ENCODE peak calls at places on chromosome 5, in ten cellular contexts. K is tibial nerve; V is KBM-7; W is stimulated activated naive CD8-positive, alpha-beta T cell treated with anti-CD3 and anti-CD28 coated beads, Interleukin-15, amount 100 ng/mL, for 72 hours; E is astrocyte; C is AG04449; H is RKO; S is AG09319; M is Ammon's horn; L is NCI-H1092. F is an unnamed sample.

GRCh38 chr5:174527936-174528557 is 196.3 kb upstream of the MSX2 start:
- DNase-seq in S (no peak), H (no peak), L (no peak), V (peak), W (no peak), E (no peak), C (no peak), M (no peak), K (no peak), F (no peak)

GRCh38 chr5:149217802-149218153 is 53.9 kb upstream of the AFAP1L1 start:
- DNase-seq in V (no peak), E (peak), L (peak), H (no peak), C (no peak), M (no peak), S (no peak), K (no peak), W (no peak), F (no peak)

GRCh38 chr5:61768692-61769281 is 436.7 kb downstream of the ZSWIM6 start:
- DNase-seq in C (no peak), S (no peak), V (peak), H (peak), K (no peak), W (peak), L (no peak), E (no peak), M (no peak), F (no peak)

GRCh38 chr5:90866915-90867715 is 308.5 kb downstream of the ADGRV1 start:
- DNase-seq in K (no peak), W (no peak), M (no peak), S (no peak), L (no peak), H (peak), V (no peak), C (no peak), E (peak), F (no peak)

GRCh38 chr5:76548525-76549229 is 74.5 kb downstream of the F2RL2 start:
- DNase-seq in H (no peak), L (no peak), C (no peak), W (no peak), K (no peak), S (no peak), E (no peak), V (no peak), M (no peak), F (no peak)

GRCh38 chr5:375336-375920 is 53.9 kb downstream of the AHRR start:
- DNase-seq in L (no peak), K (no peak), W (no peak), V (no peak), C (no peak), H (no peak), M (no peak), E (no peak), S (no peak), F (no peak)

GRCh38 chr5:136560111-136560510 is 194.8 kb upstream of the TRPC7 start:
- DNase-seq in E (no peak), V (no peak), M (no peak), C (no peak), S (no peak), L (no peak), H (no peak), W (no peak), K (no peak), F (no peak)

GRCh38 chr5:187617-188451 is 3.5 kb upstream of the LRRC14B start:
- DNase-seq in V (no peak), C (no peak), W (no peak), M (no peak), E (no peak), H (no peak), K (no peak), L (no peak), S (no peak), F (no peak)

GRCh38 chr5:55134053-55134722 is 25.8 kb upstream of the GPX8 start:
- DNase-seq in C (no peak), W (peak), V (no peak), H (no peak), M (no peak), L (no peak), S (no peak), E (no peak), K (no peak), F (no peak)

GRCh38 chr5:68264024-68264956 is 48.7 kb downstream of the PIK3R1 start:
- DNase-seq in E (peak), L (no peak), C (no peak), V (no peak), M (no peak), K (no peak), S (no peak), W (no peak), H (no peak), F (no peak)

GRCh38 chr5:180633283-180634177 is 15.9 kb downstream of the FLT4 start:
- DNase-seq in M (no peak), H (no peak), S (no peak), V (no peak), K (no peak), C (no peak), W (no peak), E (no peak), L (no peak), F (no peak)

GRCh38 chr5:163459465-163459887 is 426 bp downstream of the NUDCD2 start:
- DNase-seq in W (no peak), C (no peak), V (no peak), K (no peak), M (no peak), E (peak), L (peak), H (no peak), S (no peak), F (no peak)

GRCh38 chr5:95846554-95847260 is 24.2 kb upstream of the GLRX start:
- DNase-seq in W (peak), C (no peak), L (peak), K (peak), V (peak), E (no peak), M (peak), H (peak), S (peak), F (peak)

GRCh38 chr5:178249191-178249989 is 16.8 kb upstream of the PHYKPL start:
- DNase-seq in W (peak), K (no peak), H (no peak), C (peak), S (peak), M (no peak), E (peak), L (no peak), V (peak), F (no peak)

GRCh38 chr5:171427318-171428167 is 8.1 kb downstream of the FGF18 start:
- DNase-seq in W (no peak), K (no peak), E (no peak), H (no peak), S (no peak), M (no peak), C (no peak), L (no peak), V (no peak), F (no peak)

GRCh38 chr5:14449052-14449661 is 132.4 kb upstream of the OTULINL start:
- DNase-seq in S (peak), V (peak), W (no peak), M (no peak), K (no peak), E (peak), L (no peak), C (peak), H (peak), F (no peak)

GRCh38 chr5:39121315-39121714 is 47.1 kb upstream of the RICTOR start:
- DNase-seq in E (no peak), S (no peak), L (no peak), H (no peak), K (no peak), W (no peak), C (no peak), V (no peak), M (no peak), F (no peak)

GRCh38 chr5:150058480-150059126 is 27.8 kb downstream of the CSF1R start:
- DNase-seq in H (peak), K (peak), W (no peak), S (peak), C (no peak), L (no peak), V (peak), E (peak), M (peak), F (no peak)

GRCh38 chr5:120386981-120387380 is 77.1 kb upstream of the PRR16 start:
- DNase-seq in V (no peak), W (no peak), M (no peak), L (no peak), S (no peak), K (no peak), H (no peak), E (no peak), C (no peak), F (no peak)

GRCh38 chr5:113719549-113719948 is 206.1 kb downstream of the YTHDC2 start:
- DNase-seq in K (no peak), C (no peak), V (no peak), L (no peak), W (no peak), M (no peak), S (no peak), E (no peak), H (no peak), F (no peak)

GRCh38 chr5:176837707-176838115 is 27.4 kb downstream of the UNC5A start:
- DNase-seq in L (no peak), V (peak), M (peak), S (peak), K (peak), W (peak), C (peak), E (peak), H (peak), F (peak)

GRCh38 chr5:55241756-55242155 is 8.3 kb upstream of the CCNO start:
- DNase-seq in K (no peak), H (no peak), W (no peak), V (no peak), C (no peak), E (no peak), S (no peak), L (peak), M (no peak), F (no peak)

GRCh38 chr5:149160291-149160787 is 19.0 kb downstream of the ABLIM3 start:
- DNase-seq in S (no peak), K (no peak), C (no peak), E (no peak), V (no peak), H (no peak), L (no peak), M (no peak), W (no peak), F (no peak)

GRCh38 chr5:13516195-13516594 is 428.3 kb downstream of the DNAH5 start:
- DNase-seq in V (no peak), S (no peak), L (no peak), H (no peak), M (no peak), C (no peak), W (no peak), E (no peak), K (no peak), F (no peak)

GRCh38 chr5:94849821-94850736 is 231.6 kb downstream of the SLF1 start:
- DNase-seq in H (peak), W (peak), E (peak), S (peak), L (peak), C (peak), M (peak), K (no peak), V (peak), F (no peak)

GRCh38 chr5:146103594-146103993 is 1.8 kb downstream of the PLAC8L1 start:
- DNase-seq in L (no peak), M (no peak), W (no peak), C (no peak), E (no peak), K (no peak), S (no peak), H (no peak), V (no peak), F (no peak)

GRCh38 chr5:139275536-139276297 is 17.8 kb upstream of the MATR3 start:
- DNase-seq in E (no peak), V (no peak), H (peak), S (no peak), C (no peak), L (no peak), W (no peak), K (no peak), M (no peak), F (no peak)

GRCh38 chr5:163458778-163459405 is 1.0 kb downstream of the NUDCD2 start:
- DNase-seq in K (no peak), E (no peak), C (no peak), M (no peak), L (no peak), S (no peak), W (no peak), H (peak), V (peak), F (no peak)

GRCh38 chr5:93603711-93604118 is 20.7 kb downstream of the NR2F1 start:
- DNase-seq in S (no peak), M (no peak), H (no peak), V (no peak), L (no peak), W (no peak), K (no peak), E (no peak), C (no peak), F (no peak)

GRCh38 chr5:140806834-140807775 is at the start of gene PCDHA4:
- DNase-seq in E (no peak), H (peak), S (no peak), C (no peak), V (peak), M (peak), L (peak), K (peak), W (no peak), F (no peak)

GRCh38 chr5:1792842-1793266 is 6.8 kb downstream of the MRPL36 start:
- DNase-seq in W (peak), C (peak), E (peak), K (no peak), H (peak), S (no peak), V (peak), M (no peak), L (no peak), F (peak)

GRCh38 chr5:43066231-43066798 is 26.2 kb upstream of the ANXA2R start:
- DNase-seq in M (peak), L (peak), S (peak), V (no peak), H (peak), K (peak), E (peak), W (peak), C (no peak), F (peak)

GRCh38 chr5:155886311-155887031 is 440.5 kb upstream of the SGCD start:
- DNase-seq in E (no peak), L (no peak), M (no peak), H (no peak), S (no peak), K (no peak), W (no peak), C (no peak), V (no peak), F (no peak)

GRCh38 chr5:169190860-169191259 is 110.1 kb downstream of the SLIT3 start:
- DNase-seq in M (no peak), S (no peak), V (no peak), H (no peak), C (no peak), E (no peak), L (no peak), K (no peak), W (no peak), F (no peak)